ENCODE peak calls at places on chromosome 10, in six cellular contexts. S is upper lobe of right lung, P is right cardiac atrium, L is prostate gland, B is lung, U is AG04450. H is an unnamed sample. For H3K27me3, the result is how much of the 10 kb centered on the place peaks cover.

GRCh38 chr10:47453435-47454293 is 30.3 kb downstream of the ANXA8 start:
- DNase-seq in B (no peak), L (no peak), S (peak), U (no peak), P (no peak), H (peak)

GRCh38 chr10:126465771-126466170 is 77.5 kb upstream of the ADAM12 start:
- DNase-seq in S (no peak), P (no peak), L (no peak), B (no peak), U (no peak), H (no peak)

GRCh38 chr10:78856421-78856820 is 212.3 kb upstream of the ZMIZ1 start:
- DNase-seq in B (no peak), P (peak), L (no peak), U (no peak), S (no peak), H (no peak)

GRCh38 chr10:124646483-124647352 is 97.5 kb downstream of the FAM53B start:
- DNase-seq in U (peak), L (no peak), P (peak), B (peak), S (peak), H (no peak)

GRCh38 chr10:77474939-77475338 is 162.7 kb downstream of the KCNMA1 start:
- DNase-seq in S (no peak), P (no peak), L (no peak), B (no peak), U (no peak), H (no peak)

GRCh38 chr10:2899246-2899645 is 168.1 kb upstream of the PFKP start:
- DNase-seq in S (no peak), P (no peak), L (no peak), U (no peak), B (no peak), H (no peak)

GRCh38 chr10:110762109-110762848 is 109.4 kb upstream of the PDCD4 start:
- DNase-seq in P (no peak), L (no peak), B (no peak), S (no peak), U (no peak), H (no peak)

GRCh38 chr10:128781636-128782035 is 655.4 kb upstream of the MKI67 start:
- DNase-seq in B (no peak), P (no peak), S (no peak), U (no peak), L (no peak), H (no peak)

GRCh38 chr10:28935061-28935460 is 257.7 kb downstream of the BAMBI start:
- DNase-seq in L (no peak), S (no peak), P (no peak), U (no peak), B (no peak), H (no peak)

GRCh38 chr10:17616403-17617030 is 657 bp downstream of the HACD1 start:
- DNase-seq in L (peak), B (peak), U (no peak), S (peak), P (peak), H (peak)

GRCh38 chr10:3482200-3482993 is 302.6 kb downstream of the KLF6 start:
- DNase-seq in L (peak), U (peak), S (peak), B (peak), P (no peak), H (peak)

GRCh38 chr10:122144199-122144598 is 126.9 kb upstream of the BTBD16 start:
- DNase-seq in P (peak), S (no peak), U (no peak), B (no peak), L (no peak), H (no peak)

GRCh38 chr10:26502988-26503387 is 64.8 kb downstream of the APBB1IP start:
- DNase-seq in B (no peak), P (no peak), L (no peak), U (no peak), S (no peak), H (no peak)

GRCh38 chr10:47372726-47373125 is 11.4 kb downstream of the ZNF488 start:
- DNase-seq in U (no peak), S (no peak), L (no peak), P (no peak), B (peak), H (peak)

GRCh38 chr10:95906675-95907453 is 911 bp upstream of the CC2D2B start:
- DNase-seq in P (peak), S (no peak), U (peak), B (peak), L (peak), H (peak)

DNA sequence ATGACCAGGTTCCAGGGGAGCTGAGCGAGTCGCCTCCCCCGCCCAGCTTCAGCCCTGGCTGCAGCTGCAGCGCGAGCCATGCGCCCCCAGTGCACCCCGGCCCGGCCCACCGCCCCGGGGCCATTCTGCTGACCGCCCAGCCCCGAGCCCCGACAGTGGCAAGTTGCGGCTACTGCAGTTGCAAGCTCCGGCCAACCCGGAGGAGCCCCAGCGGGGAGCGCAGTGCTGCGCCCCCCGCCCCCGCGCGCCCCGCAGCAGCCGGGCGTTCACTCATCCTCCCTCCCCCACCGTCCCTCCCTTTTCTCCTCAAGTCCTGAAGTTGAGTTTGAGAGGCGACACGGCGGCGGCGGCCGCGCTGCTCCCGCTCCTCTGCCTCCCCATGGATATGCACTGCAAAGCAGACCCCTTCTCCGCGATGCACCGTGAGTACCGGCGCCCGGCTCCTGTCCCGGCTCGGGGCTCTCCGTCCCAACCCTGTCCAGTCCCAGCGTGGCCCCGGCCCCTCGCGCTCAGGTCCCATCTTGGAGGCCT is 565 bp downstream of the PAX2 start:
- DNase-seq in B (no peak), L (no peak), U (no peak), P (no peak), S (no peak), H (peak)
- H3K4me3 ChIP-seq in B (no peak), L (no peak), U (no peak), P (peak), S (no peak), H (peak)

GRCh38 chr10:93600446-93600860 is 582 bp downstream of the RBP4 start:
- DNase-seq in S (no peak), L (no peak), U (no peak), P (no peak), B (no peak), H (peak)

GRCh38 chr10:93603023-93603422 is 2.0 kb upstream of the RBP4 start:
- DNase-seq in L (no peak), S (no peak), B (no peak), U (no peak), P (no peak), H (no peak)

GRCh38 chr10:93601774-93602162 is 733 bp upstream of the RBP4 start:
- DNase-seq in S (no peak), U (no peak), P (no peak), B (no peak), L (no peak), H (no peak)

GRCh38 chr10:93600861-93601773 is at the start of gene RBP4:
- DNase-seq in U (no peak), S (peak), L (no peak), P (peak), B (no peak), H (peak)

GRCh38 chr10:93604145-93604544 is 3.1 kb upstream of the RBP4 start:
- DNase-seq in S (no peak), P (no peak), B (no peak), L (no peak), U (no peak), H (no peak)
- H3K27me3 ChIP-seq in S (half or more), P (under half), B (under half), L (under half), U (under half), H (under half)

GRCh38 chr10:373516-374309 is 238.5 kb downstream of the ZMYND11 start:
- DNase-seq in L (peak), U (peak), P (no peak), B (no peak), S (no peak), H (no peak)

GRCh38 chr10:372566-372965 is 237.3 kb downstream of the ZMYND11 start:
- DNase-seq in P (no peak), B (no peak), L (no peak), S (no peak), U (no peak), H (no peak)

GRCh38 chr10:371515-371914 is 236.3 kb downstream of the ZMYND11 start:
- DNase-seq in B (no peak), U (no peak), P (no peak), S (no peak), L (no peak), H (no peak)

GRCh38 chr10:374354-374753 is 239.1 kb downstream of the ZMYND11 start:
- DNase-seq in U (no peak), S (no peak), L (no peak), P (no peak), B (no peak), H (no peak)

DNA sequence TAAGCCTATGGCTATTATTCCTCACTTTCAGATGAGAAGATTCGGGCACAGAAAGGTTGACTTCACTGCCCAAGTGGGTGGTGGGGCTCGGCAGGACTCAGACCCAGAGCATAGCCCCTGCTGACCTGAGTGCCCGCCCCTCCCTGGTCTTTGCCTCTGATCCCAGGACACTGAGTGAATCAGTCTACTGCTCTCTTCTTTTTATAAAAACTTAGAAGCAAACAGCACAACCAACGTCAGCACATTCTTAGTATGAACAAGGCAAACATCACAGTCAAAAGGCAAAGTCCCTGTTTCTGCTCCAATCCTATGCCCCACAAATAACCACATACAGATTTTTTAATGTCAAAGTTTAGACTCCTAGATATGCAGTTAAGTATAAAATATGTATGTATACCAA is 237.8 kb downstream of the ZMYND11 start:
- DNase-seq in L (no peak), S (no peak), U (no peak), B (no peak), P (no peak), H (no peak)
- H3K4me3 ChIP-seq in L (no peak), S (no peak), U (no peak), B (no peak), P (no peak), H (no peak)

GRCh38 chr10:72090326-72090725 is 2.0 kb upstream of the SPOCK2 start:
- DNase-seq in S (no peak), B (no peak), P (no peak), L (no peak), U (no peak), H (no peak)
- H3K27me3 ChIP-seq in S (under half), B (under half), P (under half), L (under half), U (under half), H (under half)

GRCh38 chr10:132353456-132354355 is 21.7 kb downstream of the LRRC27 start:
- DNase-seq in P (peak), U (no peak), S (peak), B (no peak), L (no peak), H (peak)
- H3K4me3 ChIP-seq in P (no peak), U (no peak), S (no peak), B (no peak), L (no peak), H (no peak)

GRCh38 chr10:8061274-8062211 is 7.1 kb downstream of the GATA3 start:
- DNase-seq in P (no peak), S (no peak), U (no peak), L (no peak), B (no peak), H (peak)

GRCh38 chr10:8060010-8060703 is 5.7 kb downstream of the GATA3 start:
- DNase-seq in L (no peak), S (no peak), P (no peak), U (no peak), B (no peak), H (peak)

GRCh38 chr10:8058274-8059111 is 4.0 kb downstream of the GATA3 start:
- DNase-seq in U (no peak), B (no peak), S (no peak), P (peak), L (no peak), H (peak)

GRCh38 chr10:8059191-8059936 is 4.9 kb downstream of the GATA3 start:
- DNase-seq in U (no peak), B (no peak), P (no peak), S (no peak), L (no peak), H (peak)

GRCh38 chr10:8060704-8061121 is 6.2 kb downstream of the GATA3 start:
- DNase-seq in U (no peak), B (no peak), P (no peak), L (no peak), S (no peak), H (peak)
- H3K27me3 ChIP-seq in U (half or more), B (under half), P (under half), L (under half), S (half or more), H (half or more)

H was measured in H7.